ENCODE peak calls at places on chromosome 16, in nine cellular contexts. One of them, this sample, is unnamed.

GRCh38 chr16:23726710-23727109 is 13.7 kb upstream of the ERN2 start:
- DNase-seq in AG10803: no peak
- DNase-seq in aorta: no peak
- DNase-seq in ovary: no peak
- DNase-seq in pancreas: no peak
- DNase-seq in heart left ventricle: no peak
- DNase-seq in AG04450: no peak
- DNase-seq in CD8-positive, alpha-beta T cell: no peak
- DNase-seq in tibial artery: no peak
- DNase-seq in this sample: no peak

GRCh38 chr16:88742896-88743605 is 36.7 kb downstream of the CTU2 start:
- DNase-seq in pancreas: no peak
- DNase-seq in AG10803: no peak
- DNase-seq in CD8-positive, alpha-beta T cell: no peak
- DNase-seq in heart left ventricle: no peak
- DNase-seq in AG04450: no peak
- DNase-seq in ovary: no peak
- DNase-seq in aorta: no peak
- DNase-seq in tibial artery: no peak
- DNase-seq in this sample: no peak

GRCh38 chr16:50580180-50580771 is 32.1 kb downstream of the NKD1 start:
- DNase-seq in pancreas: no peak
- DNase-seq in ovary: no peak
- DNase-seq in tibial artery: no peak
- DNase-seq in heart left ventricle: no peak
- DNase-seq in CD8-positive, alpha-beta T cell: no peak
- DNase-seq in AG04450: no peak
- DNase-seq in AG10803: no peak
- DNase-seq in aorta: peak; percentile 38
- DNase-seq in this sample: no peak

GRCh38 chr16:54098247-54098646 is 188.3 kb downstream of the IRX3 start:
- DNase-seq in tibial artery: no peak
- DNase-seq in AG04450: no peak
- DNase-seq in AG10803: no peak
- DNase-seq in CD8-positive, alpha-beta T cell: no peak
- DNase-seq in ovary: no peak
- DNase-seq in pancreas: no peak
- DNase-seq in aorta: no peak
- DNase-seq in heart left ventricle: no peak
- DNase-seq in this sample: no peak

GRCh38 chr16:81026429-81026828 is 9.2 kb upstream of the ATMIN start:
- DNase-seq in aorta: no peak
- DNase-seq in tibial artery: no peak
- DNase-seq in AG04450: no peak
- DNase-seq in CD8-positive, alpha-beta T cell: no peak
- DNase-seq in AG10803: no peak
- DNase-seq in heart left ventricle: no peak
- DNase-seq in ovary: no peak
- DNase-seq in pancreas: no peak
- DNase-seq in this sample: no peak

GRCh38 chr16:6684076-6684673 is 648.5 kb upstream of the RBFOX1 start:
- DNase-seq in ovary: no peak
- DNase-seq in heart left ventricle: no peak
- DNase-seq in CD8-positive, alpha-beta T cell: no peak
- DNase-seq in aorta: no peak
- DNase-seq in AG10803: no peak
- DNase-seq in pancreas: peak; percentile 10
- DNase-seq in tibial artery: no peak
- DNase-seq in AG04450: no peak
- DNase-seq in this sample: no peak

GRCh38 chr16:65178151-65178550 is 56.3 kb upstream of the CDH11 start:
- DNase-seq in pancreas: no peak
- DNase-seq in ovary: no peak
- DNase-seq in aorta: no peak
- DNase-seq in heart left ventricle: no peak
- DNase-seq in AG04450: no peak
- DNase-seq in AG10803: peak; percentile 44
- DNase-seq in CD8-positive, alpha-beta T cell: no peak
- DNase-seq in tibial artery: no peak
- DNase-seq in this sample: no peak

GRCh38 chr16:81711609-81712329 is 67.3 kb upstream of the PLCG2 start:
- DNase-seq in pancreas: no peak
- DNase-seq in ovary: peak; percentile 73
- DNase-seq in tibial artery: no peak
- DNase-seq in AG04450: peak; percentile 66
- DNase-seq in AG10803: peak; percentile 92
- DNase-seq in CD8-positive, alpha-beta T cell: no peak
- DNase-seq in heart left ventricle: no peak
- DNase-seq in aorta: peak; percentile 85
- DNase-seq in this sample: no peak

GRCh38 chr16:68444058-68444657 is 4.2 kb downstream of the SMPD3 start:
- DNase-seq in AG04450: no peak
- DNase-seq in tibial artery: no peak
- DNase-seq in heart left ventricle: no peak
- DNase-seq in pancreas: peak; percentile 47
- DNase-seq in ovary: peak; percentile 33
- DNase-seq in CD8-positive, alpha-beta T cell: no peak
- DNase-seq in AG10803: no peak
- DNase-seq in aorta: no peak
- DNase-seq in this sample: no peak

GRCh38 chr16:68447721-68448359 is 468 bp downstream of the SMPD3 start:
- DNase-seq in heart left ventricle: no peak
- DNase-seq in aorta: no peak
- DNase-seq in tibial artery: no peak
- DNase-seq in AG10803: no peak
- DNase-seq in CD8-positive, alpha-beta T cell: no peak
- DNase-seq in AG04450: no peak
- DNase-seq in ovary: no peak
- DNase-seq in pancreas: no peak
- DNase-seq in this sample: no peak

GRCh38 chr16:68448360-68448970 is at the start of gene SMPD3:
- DNase-seq in aorta: peak; percentile 97
- DNase-seq in pancreas: peak; percentile 98
- DNase-seq in tibial artery: peak; percentile 94
- DNase-seq in AG10803: peak; percentile 97
- DNase-seq in AG04450: peak; percentile 94
- DNase-seq in CD8-positive, alpha-beta T cell: peak; percentile 99
- DNase-seq in ovary: peak; percentile 99
- DNase-seq in heart left ventricle: peak; percentile 98
- DNase-seq in this sample: peak; percentile 97

GRCh38 chr16:68445458-68445857 is 2.9 kb downstream of the SMPD3 start:
- DNase-seq in AG04450: no peak
- DNase-seq in AG10803: no peak
- DNase-seq in ovary: no peak
- DNase-seq in pancreas: peak; percentile 46
- DNase-seq in tibial artery: no peak
- DNase-seq in heart left ventricle: no peak
- DNase-seq in aorta: no peak
- DNase-seq in CD8-positive, alpha-beta T cell: peak; percentile 26
- DNase-seq in this sample: no peak

DNA sequence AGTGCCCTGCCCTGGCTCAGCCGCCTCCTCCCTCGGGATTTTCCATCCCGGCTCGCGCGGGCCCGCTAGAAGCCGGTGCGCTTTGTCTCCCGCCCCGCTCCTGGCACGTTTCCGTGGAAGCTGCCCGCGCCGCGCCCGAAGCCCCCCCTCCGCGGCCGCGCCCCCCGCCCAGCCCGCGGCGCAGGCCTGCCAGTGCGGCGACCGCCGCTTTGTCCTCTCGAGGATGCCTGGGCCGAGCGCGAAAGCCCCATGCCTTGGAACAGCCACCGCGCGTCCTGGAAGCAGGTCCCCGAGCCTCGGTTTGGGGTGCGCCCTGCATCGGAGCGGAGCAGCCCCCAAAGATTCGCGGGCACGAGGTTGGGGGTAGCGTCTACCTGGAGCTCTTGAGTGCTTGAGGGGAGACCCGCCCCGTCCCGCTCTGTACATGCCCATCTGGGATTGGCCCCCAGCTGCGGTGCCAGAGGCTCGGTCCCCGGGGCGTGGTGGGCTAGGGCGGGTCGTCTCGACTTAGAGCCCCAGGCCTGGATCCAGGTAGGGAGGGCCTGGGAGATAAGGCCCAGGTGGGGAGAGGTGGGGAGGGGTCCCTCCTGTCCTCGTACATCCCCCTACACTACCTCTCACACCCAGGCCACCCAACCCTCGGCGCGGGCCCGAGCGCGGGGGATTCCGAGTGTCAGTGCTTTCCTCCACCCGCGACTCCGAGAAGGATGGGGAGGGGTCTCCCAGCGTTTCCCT is 1.2 kb downstream of the SMPD3 start:
- DNase-seq in pancreas: peak; percentile 25
- DNase-seq in tibial artery: no peak
- DNase-seq in aorta: no peak
- DNase-seq in heart left ventricle: no peak
- DNase-seq in AG04450: no peak
- DNase-seq in CD8-positive, alpha-beta T cell: no peak
- DNase-seq in ovary: no peak
- DNase-seq in AG10803: no peak
- DNase-seq in this sample: no peak
- H3K4me3 ChIP-seq in pancreas: peak overlapping the region; percentile 6
- H3K4me3 ChIP-seq in tibial artery: no peak overlapping the region
- H3K4me3 ChIP-seq in aorta: no peak overlapping the region
- H3K4me3 ChIP-seq in heart left ventricle: no peak overlapping the region
- H3K4me3 ChIP-seq in AG04450: no peak overlapping the region
- H3K4me3 ChIP-seq in CD8-positive, alpha-beta T cell: no peak overlapping the region
- H3K4me3 ChIP-seq in ovary: no peak overlapping the region
- H3K4me3 ChIP-seq in AG10803: no peak overlapping the region
- H3K4me3 ChIP-seq in this sample: no peak overlapping the region

DNA sequence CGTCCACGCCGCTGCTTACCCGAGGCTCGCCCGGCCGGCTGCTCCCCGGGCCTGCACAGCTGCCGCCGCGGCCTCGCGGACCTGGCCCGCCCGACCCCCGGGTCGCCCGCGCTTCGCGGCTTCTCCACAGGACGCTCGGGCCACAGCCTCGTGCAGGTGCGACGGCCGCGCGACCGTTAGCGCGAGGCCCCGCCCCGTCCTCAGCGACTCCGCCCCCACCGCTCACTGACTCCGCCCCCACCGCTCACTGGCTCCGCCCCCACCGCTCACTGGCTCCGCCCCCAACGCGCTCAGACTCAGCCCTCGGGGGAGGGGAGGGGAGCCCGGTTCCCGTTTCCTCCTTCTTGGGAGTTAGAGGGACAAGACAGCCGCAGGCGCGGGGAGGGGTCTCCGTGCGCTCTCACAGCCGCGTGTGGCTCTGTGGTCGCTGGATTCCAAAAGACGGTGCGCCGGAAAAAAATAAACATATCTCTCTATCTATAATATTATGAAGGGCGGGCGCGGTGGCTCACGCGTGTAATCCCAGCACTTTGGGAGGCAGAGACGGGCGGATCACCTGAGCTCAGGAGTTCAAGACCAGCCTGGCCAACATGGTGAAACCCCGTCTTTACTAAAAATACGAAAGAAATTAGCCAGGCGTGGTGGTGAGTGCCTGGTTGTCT is at the start of gene MEIOB:
- DNase-seq in CD8-positive, alpha-beta T cell: no peak
- DNase-seq in tibial artery: no peak
- DNase-seq in pancreas: peak; percentile 35
- DNase-seq in ovary: no peak
- DNase-seq in heart left ventricle: no peak
- DNase-seq in aorta: peak; percentile 77
- DNase-seq in AG10803: no peak
- DNase-seq in AG04450: no peak
- DNase-seq in this sample: peak; percentile 16
- H3K4me3 ChIP-seq in CD8-positive, alpha-beta T cell: no peak within 1 kb of the TSS
- H3K4me3 ChIP-seq in tibial artery: no peak within 1 kb of the TSS
- H3K4me3 ChIP-seq in pancreas: peak within 1 kb of the TSS; percentile 31
- H3K4me3 ChIP-seq in ovary: no peak within 1 kb of the TSS
- H3K4me3 ChIP-seq in heart left ventricle: peak within 1 kb of the TSS; percentile 32
- H3K4me3 ChIP-seq in aorta: no peak within 1 kb of the TSS
- H3K4me3 ChIP-seq in AG10803: peak within 1 kb of the TSS; percentile 36
- H3K4me3 ChIP-seq in AG04450: peak within 1 kb of the TSS; percentile 7
- H3K4me3 ChIP-seq in this sample: no peak within 1 kb of the TSS

DNA sequence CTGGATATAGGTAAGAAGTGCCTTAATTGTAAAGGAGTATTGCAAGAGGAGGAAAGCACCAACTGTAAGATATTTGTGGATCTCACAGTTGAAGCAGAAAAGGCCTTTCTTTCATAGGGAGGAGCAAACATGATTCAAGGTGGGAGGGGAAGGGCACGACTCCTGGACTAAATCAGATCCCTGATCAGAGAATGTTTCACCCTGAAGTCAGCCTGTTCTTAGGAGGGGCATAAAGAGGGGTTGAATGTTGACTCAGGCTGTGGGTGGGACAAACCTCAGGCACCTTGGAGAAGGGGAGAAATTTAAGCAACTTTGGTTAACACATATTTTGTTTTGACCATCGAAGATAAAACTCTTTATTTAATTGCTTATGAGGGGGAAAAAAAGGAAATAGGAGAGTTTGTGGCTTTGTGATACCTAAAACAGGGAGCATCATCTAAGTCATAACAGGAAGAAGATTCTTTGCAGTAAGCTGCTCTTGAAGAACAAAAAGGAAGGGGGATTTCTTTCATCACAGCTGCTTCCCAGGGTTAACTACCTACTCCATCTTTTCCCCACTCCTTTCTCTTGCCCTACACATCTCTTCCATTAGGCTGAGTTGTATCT is 158.6 kb upstream of the ZNF267 start:
- DNase-seq in AG04450: no peak
- DNase-seq in aorta: no peak
- DNase-seq in pancreas: no peak
- DNase-seq in ovary: no peak
- DNase-seq in AG10803: no peak
- DNase-seq in heart left ventricle: no peak
- DNase-seq in tibial artery: no peak
- DNase-seq in CD8-positive, alpha-beta T cell: no peak
- DNase-seq in this sample: no peak
- H3K4me3 ChIP-seq in AG04450: no peak overlapping the region
- H3K4me3 ChIP-seq in aorta: no peak overlapping the region
- H3K4me3 ChIP-seq in pancreas: no peak overlapping the region
- H3K4me3 ChIP-seq in ovary: no peak overlapping the region
- H3K4me3 ChIP-seq in AG10803: no peak overlapping the region
- H3K4me3 ChIP-seq in heart left ventricle: no peak overlapping the region
- H3K4me3 ChIP-seq in tibial artery: no peak overlapping the region
- H3K4me3 ChIP-seq in CD8-positive, alpha-beta T cell: no peak overlapping the region
- H3K4me3 ChIP-seq in this sample: no peak overlapping the region

DNA sequence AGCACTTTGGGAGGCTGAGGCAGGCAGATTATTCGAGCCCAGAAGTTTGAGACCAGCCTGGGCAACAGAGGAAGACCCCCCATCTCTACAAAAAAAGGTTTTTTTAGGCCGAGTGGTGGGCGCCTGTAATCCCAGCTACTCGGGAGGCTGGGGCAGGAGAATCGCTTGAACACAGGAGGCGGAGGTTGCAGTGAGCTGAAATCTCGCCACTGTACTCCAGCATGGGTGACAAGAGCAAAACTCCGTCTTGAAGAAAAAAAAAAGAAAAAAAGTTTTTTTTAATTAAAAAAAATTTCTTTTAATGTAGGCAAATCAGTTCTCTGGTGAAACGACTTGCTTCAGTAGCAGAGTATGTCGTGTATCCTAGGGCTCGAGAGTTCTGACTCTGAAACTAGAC is 10.9 kb downstream of the HSD3B7 start:
- DNase-seq in CD8-positive, alpha-beta T cell: no peak
- DNase-seq in ovary: no peak
- DNase-seq in heart left ventricle: no peak
- DNase-seq in AG04450: no peak
- DNase-seq in AG10803: no peak
- DNase-seq in pancreas: no peak
- DNase-seq in tibial artery: no peak
- DNase-seq in aorta: no peak
- DNase-seq in this sample: no peak
- H3K4me3 ChIP-seq in CD8-positive, alpha-beta T cell: no peak overlapping the region
- H3K4me3 ChIP-seq in ovary: no peak overlapping the region
- H3K4me3 ChIP-seq in heart left ventricle: no peak overlapping the region
- H3K4me3 ChIP-seq in AG04450: no peak overlapping the region
- H3K4me3 ChIP-seq in AG10803: no peak overlapping the region
- H3K4me3 ChIP-seq in pancreas: no peak overlapping the region
- H3K4me3 ChIP-seq in tibial artery: no peak overlapping the region
- H3K4me3 ChIP-seq in aorta: no peak overlapping the region
- H3K4me3 ChIP-seq in this sample: peak overlapping the region; percentile 64

GRCh38 chr16:66881560-66881959 is 1.2 kb downstream of the PDP2 start:
- DNase-seq in aorta: peak; percentile 22
- DNase-seq in CD8-positive, alpha-beta T cell: no peak
- DNase-seq in AG04450: no peak
- DNase-seq in heart left ventricle: no peak
- DNase-seq in tibial artery: no peak
- DNase-seq in AG10803: no peak
- DNase-seq in pancreas: no peak
- DNase-seq in ovary: no peak
- DNase-seq in this sample: no peak
- H3K4me3 ChIP-seq in aorta: no peak overlapping the region
- H3K4me3 ChIP-seq in CD8-positive, alpha-beta T cell: no peak overlapping the region
- H3K4me3 ChIP-seq in AG04450: peak overlapping the region; percentile 84
- H3K4me3 ChIP-seq in heart left ventricle: no peak overlapping the region
- H3K4me3 ChIP-seq in tibial artery: peak overlapping the region; percentile 80
- H3K4me3 ChIP-seq in AG10803: peak overlapping the region; percentile 20
- H3K4me3 ChIP-seq in pancreas: peak overlapping the region; percentile 92
- H3K4me3 ChIP-seq in ovary: peak overlapping the region; percentile 62
- H3K4me3 ChIP-seq in this sample: peak overlapping the region; percentile 84